ENCODE peak calls at places on chromosomes 11 and 22, in seven cellular contexts. One of them, this sample, is unnamed.

GRCh38 chr11:109401532-109401931 is 20.5 kb upstream of the C11orf87 start:
- DNase-seq in stimulated activated CD4-positive, alpha-beta T cell treated with anti-CD3 and anti-CD28 coated beads, Interleukin-2, amount 100 ng/mL, for 48 hours: no peak
- DNase-seq in substantia nigra: no peak
- DNase-seq in H7: no peak
- DNase-seq in brain microvascular endothelial cell: no peak
- DNase-seq in activated T-cell treated with anti-CD3 and anti-CD28 coated beads, Interleukin-2, amount 50 U/mL, for 24 hours: no peak
- DNase-seq in GM10248: no peak
- DNase-seq in this sample: no peak

GRCh38 chr11:21771097-21771496 is 421.8 kb upstream of the ANO5 start:
- DNase-seq in stimulated activated CD4-positive, alpha-beta T cell treated with anti-CD3 and anti-CD28 coated beads, Interleukin-2, amount 100 ng/mL, for 48 hours: no peak
- DNase-seq in substantia nigra: no peak
- DNase-seq in H7: no peak
- DNase-seq in brain microvascular endothelial cell: no peak
- DNase-seq in activated T-cell treated with anti-CD3 and anti-CD28 coated beads, Interleukin-2, amount 50 U/mL, for 24 hours: no peak
- DNase-seq in GM10248: no peak
- DNase-seq in this sample: no peak

GRCh38 chr11:35246725-35247124 is 107.8 kb downstream of the CD44 start:
- DNase-seq in stimulated activated CD4-positive, alpha-beta T cell treated with anti-CD3 and anti-CD28 coated beads, Interleukin-2, amount 100 ng/mL, for 48 hours: no peak
- DNase-seq in substantia nigra: no peak
- DNase-seq in H7: no peak
- DNase-seq in brain microvascular endothelial cell: no peak
- DNase-seq in activated T-cell treated with anti-CD3 and anti-CD28 coated beads, Interleukin-2, amount 50 U/mL, for 24 hours: no peak
- DNase-seq in GM10248: no peak
- DNase-seq in this sample: no peak

GRCh38 chr11:44855138-44855849 is 95.4 kb downstream of the TP53I11 start:
- DNase-seq in stimulated activated CD4-positive, alpha-beta T cell treated with anti-CD3 and anti-CD28 coated beads, Interleukin-2, amount 100 ng/mL, for 48 hours: peak
- DNase-seq in substantia nigra: no peak
- DNase-seq in H7: no peak
- DNase-seq in brain microvascular endothelial cell: no peak
- DNase-seq in activated T-cell treated with anti-CD3 and anti-CD28 coated beads, Interleukin-2, amount 50 U/mL, for 24 hours: no peak
- DNase-seq in GM10248: no peak
- DNase-seq in this sample: no peak

GRCh38 chr11:126340960-126341709 is 14.4 kb upstream of the ST3GAL4 start:
- DNase-seq in stimulated activated CD4-positive, alpha-beta T cell treated with anti-CD3 and anti-CD28 coated beads, Interleukin-2, amount 100 ng/mL, for 48 hours: no peak
- DNase-seq in substantia nigra: no peak
- DNase-seq in H7: no peak
- DNase-seq in brain microvascular endothelial cell: no peak
- DNase-seq in activated T-cell treated with anti-CD3 and anti-CD28 coated beads, Interleukin-2, amount 50 U/mL, for 24 hours: no peak
- DNase-seq in GM10248: no peak
- DNase-seq in this sample: no peak

GRCh38 chr22:30490399-30490798 is 15.1 kb downstream of the SEC14L4 start:
- DNase-seq in stimulated activated CD4-positive, alpha-beta T cell treated with anti-CD3 and anti-CD28 coated beads, Interleukin-2, amount 100 ng/mL, for 48 hours: no peak
- DNase-seq in substantia nigra: no peak
- DNase-seq in H7: peak
- DNase-seq in brain microvascular endothelial cell: no peak
- DNase-seq in activated T-cell treated with anti-CD3 and anti-CD28 coated beads, Interleukin-2, amount 50 U/mL, for 24 hours: no peak
- DNase-seq in GM10248: peak
- DNase-seq in this sample: no peak

GRCh38 chr22:48758021-48758561 is 1069.6 kb downstream of the BRD1 start:
- DNase-seq in stimulated activated CD4-positive, alpha-beta T cell treated with anti-CD3 and anti-CD28 coated beads, Interleukin-2, amount 100 ng/mL, for 48 hours: no peak
- DNase-seq in substantia nigra: no peak
- DNase-seq in H7: peak
- DNase-seq in brain microvascular endothelial cell: no peak
- DNase-seq in activated T-cell treated with anti-CD3 and anti-CD28 coated beads, Interleukin-2, amount 50 U/mL, for 24 hours: no peak
- DNase-seq in GM10248: no peak
- DNase-seq in this sample: no peak

GRCh38 chr11:123729602-123730001 is 11.9 kb downstream of the ZNF202 start:
- DNase-seq in stimulated activated CD4-positive, alpha-beta T cell treated with anti-CD3 and anti-CD28 coated beads, Interleukin-2, amount 100 ng/mL, for 48 hours: no peak
- DNase-seq in substantia nigra: no peak
- DNase-seq in H7: no peak
- DNase-seq in brain microvascular endothelial cell: no peak
- DNase-seq in activated T-cell treated with anti-CD3 and anti-CD28 coated beads, Interleukin-2, amount 50 U/mL, for 24 hours: no peak
- DNase-seq in GM10248: no peak
- DNase-seq in this sample: no peak

GRCh38 chr22:49855491-49855911 is 1.9 kb downstream of the ZBED4 start:
- DNase-seq in stimulated activated CD4-positive, alpha-beta T cell treated with anti-CD3 and anti-CD28 coated beads, Interleukin-2, amount 100 ng/mL, for 48 hours: no peak
- DNase-seq in substantia nigra: no peak
- DNase-seq in H7: peak
- DNase-seq in brain microvascular endothelial cell: no peak
- DNase-seq in activated T-cell treated with anti-CD3 and anti-CD28 coated beads, Interleukin-2, amount 50 U/mL, for 24 hours: no peak
- DNase-seq in GM10248: no peak
- DNase-seq in this sample: peak

GRCh38 chr11:112343368-112344039 is 82.8 kb upstream of the PLET1 start:
- DNase-seq in stimulated activated CD4-positive, alpha-beta T cell treated with anti-CD3 and anti-CD28 coated beads, Interleukin-2, amount 100 ng/mL, for 48 hours: no peak
- DNase-seq in substantia nigra: no peak
- DNase-seq in H7: no peak
- DNase-seq in brain microvascular endothelial cell: peak
- DNase-seq in activated T-cell treated with anti-CD3 and anti-CD28 coated beads, Interleukin-2, amount 50 U/mL, for 24 hours: no peak
- DNase-seq in GM10248: no peak
- DNase-seq in this sample: no peak

GRCh38 chr11:133029096-133029495 is 503.2 kb downstream of the OPCML start:
- DNase-seq in stimulated activated CD4-positive, alpha-beta T cell treated with anti-CD3 and anti-CD28 coated beads, Interleukin-2, amount 100 ng/mL, for 48 hours: no peak
- DNase-seq in substantia nigra: no peak
- DNase-seq in H7: no peak
- DNase-seq in brain microvascular endothelial cell: no peak
- DNase-seq in activated T-cell treated with anti-CD3 and anti-CD28 coated beads, Interleukin-2, amount 50 U/mL, for 24 hours: no peak
- DNase-seq in GM10248: no peak
- DNase-seq in this sample: no peak

GRCh38 chr11:101127699-101128570 is 1.7 kb downstream of the PGR start:
- DNase-seq in stimulated activated CD4-positive, alpha-beta T cell treated with anti-CD3 and anti-CD28 coated beads, Interleukin-2, amount 100 ng/mL, for 48 hours: no peak
- DNase-seq in substantia nigra: no peak
- DNase-seq in H7: peak
- DNase-seq in brain microvascular endothelial cell: no peak
- DNase-seq in activated T-cell treated with anti-CD3 and anti-CD28 coated beads, Interleukin-2, amount 50 U/mL, for 24 hours: peak
- DNase-seq in GM10248: peak
- DNase-seq in this sample: no peak

GRCh38 chr11:92939305-92939704 is 30.1 kb upstream of the MTNR1B start:
- DNase-seq in stimulated activated CD4-positive, alpha-beta T cell treated with anti-CD3 and anti-CD28 coated beads, Interleukin-2, amount 100 ng/mL, for 48 hours: no peak
- DNase-seq in substantia nigra: no peak
- DNase-seq in H7: no peak
- DNase-seq in brain microvascular endothelial cell: no peak
- DNase-seq in activated T-cell treated with anti-CD3 and anti-CD28 coated beads, Interleukin-2, amount 50 U/mL, for 24 hours: no peak
- DNase-seq in GM10248: no peak
- DNase-seq in this sample: no peak

GRCh38 chr11:73866095-73866579 is 10.5 kb downstream of the COA4 start:
- DNase-seq in stimulated activated CD4-positive, alpha-beta T cell treated with anti-CD3 and anti-CD28 coated beads, Interleukin-2, amount 100 ng/mL, for 48 hours: no peak
- DNase-seq in substantia nigra: no peak
- DNase-seq in H7: no peak
- DNase-seq in brain microvascular endothelial cell: no peak
- DNase-seq in activated T-cell treated with anti-CD3 and anti-CD28 coated beads, Interleukin-2, amount 50 U/mL, for 24 hours: no peak
- DNase-seq in GM10248: no peak
- DNase-seq in this sample: no peak

GRCh38 chr11:134228625-134229024 is 4.2 kb downstream of the VPS26B start:
- DNase-seq in stimulated activated CD4-positive, alpha-beta T cell treated with anti-CD3 and anti-CD28 coated beads, Interleukin-2, amount 100 ng/mL, for 48 hours: peak
- DNase-seq in substantia nigra: no peak
- DNase-seq in H7: no peak
- DNase-seq in brain microvascular endothelial cell: no peak
- DNase-seq in activated T-cell treated with anti-CD3 and anti-CD28 coated beads, Interleukin-2, amount 50 U/mL, for 24 hours: no peak
- DNase-seq in GM10248: peak
- DNase-seq in this sample: peak

GRCh38 chr22:43236401-43237166 is 49.6 kb upstream of the TTLL12 start:
- DNase-seq in stimulated activated CD4-positive, alpha-beta T cell treated with anti-CD3 and anti-CD28 coated beads, Interleukin-2, amount 100 ng/mL, for 48 hours: no peak
- DNase-seq in substantia nigra: no peak
- DNase-seq in H7: peak
- DNase-seq in brain microvascular endothelial cell: no peak
- DNase-seq in activated T-cell treated with anti-CD3 and anti-CD28 coated beads, Interleukin-2, amount 50 U/mL, for 24 hours: no peak
- DNase-seq in GM10248: no peak
- DNase-seq in this sample: no peak

GRCh38 chr11:65789230-65790103 is 2.6 kb downstream of the OVOL1 start:
- DNase-seq in stimulated activated CD4-positive, alpha-beta T cell treated with anti-CD3 and anti-CD28 coated beads, Interleukin-2, amount 100 ng/mL, for 48 hours: no peak
- DNase-seq in substantia nigra: no peak
- DNase-seq in H7: peak
- DNase-seq in brain microvascular endothelial cell: no peak
- DNase-seq in activated T-cell treated with anti-CD3 and anti-CD28 coated beads, Interleukin-2, amount 50 U/mL, for 24 hours: no peak
- DNase-seq in GM10248: no peak
- DNase-seq in this sample: no peak

GRCh38 chr11:56273854-56274253 is at the start of gene OR5T1:
- DNase-seq in stimulated activated CD4-positive, alpha-beta T cell treated with anti-CD3 and anti-CD28 coated beads, Interleukin-2, amount 100 ng/mL, for 48 hours: no peak
- DNase-seq in substantia nigra: no peak
- DNase-seq in H7: no peak
- DNase-seq in brain microvascular endothelial cell: no peak
- DNase-seq in activated T-cell treated with anti-CD3 and anti-CD28 coated beads, Interleukin-2, amount 50 U/mL, for 24 hours: no peak
- DNase-seq in GM10248: no peak
- DNase-seq in this sample: no peak

GRCh38 chr11:643366-643765 is 6.3 kb downstream of the DRD4 start:
- DNase-seq in stimulated activated CD4-positive, alpha-beta T cell treated with anti-CD3 and anti-CD28 coated beads, Interleukin-2, amount 100 ng/mL, for 48 hours: no peak
- DNase-seq in substantia nigra: no peak
- DNase-seq in H7: peak
- DNase-seq in brain microvascular endothelial cell: no peak
- DNase-seq in activated T-cell treated with anti-CD3 and anti-CD28 coated beads, Interleukin-2, amount 50 U/mL, for 24 hours: no peak
- DNase-seq in GM10248: no peak
- DNase-seq in this sample: no peak

GRCh38 chr22:19876314-19876940 is 21.8 kb upstream of the GNB1L start:
- DNase-seq in stimulated activated CD4-positive, alpha-beta T cell treated with anti-CD3 and anti-CD28 coated beads, Interleukin-2, amount 100 ng/mL, for 48 hours: no peak
- DNase-seq in substantia nigra: no peak
- DNase-seq in H7: peak
- DNase-seq in brain microvascular endothelial cell: no peak
- DNase-seq in activated T-cell treated with anti-CD3 and anti-CD28 coated beads, Interleukin-2, amount 50 U/mL, for 24 hours: peak
- DNase-seq in GM10248: no peak
- DNase-seq in this sample: no peak

GRCh38 chr22:43313497-43314474 is 29.4 kb downstream of the SCUBE1 start:
- DNase-seq in stimulated activated CD4-positive, alpha-beta T cell treated with anti-CD3 and anti-CD28 coated beads, Interleukin-2, amount 100 ng/mL, for 48 hours: no peak
- DNase-seq in substantia nigra: no peak
- DNase-seq in H7: no peak
- DNase-seq in brain microvascular endothelial cell: no peak
- DNase-seq in activated T-cell treated with anti-CD3 and anti-CD28 coated beads, Interleukin-2, amount 50 U/mL, for 24 hours: no peak
- DNase-seq in GM10248: no peak
- DNase-seq in this sample: no peak

GRCh38 chr11:131767421-131767820 is 397.0 kb downstream of the NTM start:
- DNase-seq in stimulated activated CD4-positive, alpha-beta T cell treated with anti-CD3 and anti-CD28 coated beads, Interleukin-2, amount 100 ng/mL, for 48 hours: no peak
- DNase-seq in substantia nigra: no peak
- DNase-seq in H7: no peak
- DNase-seq in brain microvascular endothelial cell: peak
- DNase-seq in activated T-cell treated with anti-CD3 and anti-CD28 coated beads, Interleukin-2, amount 50 U/mL, for 24 hours: no peak
- DNase-seq in GM10248: no peak
- DNase-seq in this sample: no peak

GRCh38 chr22:20079745-20080444 is at the start of gene DGCR8:
- DNase-seq in stimulated activated CD4-positive, alpha-beta T cell treated with anti-CD3 and anti-CD28 coated beads, Interleukin-2, amount 100 ng/mL, for 48 hours: peak
- DNase-seq in substantia nigra: peak
- DNase-seq in H7: peak
- DNase-seq in brain microvascular endothelial cell: peak
- DNase-seq in activated T-cell treated with anti-CD3 and anti-CD28 coated beads, Interleukin-2, amount 50 U/mL, for 24 hours: peak
- DNase-seq in GM10248: peak
- DNase-seq in this sample: peak

GRCh38 chr11:41099654-41100053 is 359.8 kb downstream of the LRRC4C start:
- DNase-seq in stimulated activated CD4-positive, alpha-beta T cell treated with anti-CD3 and anti-CD28 coated beads, Interleukin-2, amount 100 ng/mL, for 48 hours: no peak
- DNase-seq in substantia nigra: no peak
- DNase-seq in H7: no peak
- DNase-seq in brain microvascular endothelial cell: no peak
- DNase-seq in activated T-cell treated with anti-CD3 and anti-CD28 coated beads, Interleukin-2, amount 50 U/mL, for 24 hours: no peak
- DNase-seq in GM10248: no peak
- DNase-seq in this sample: no peak

GRCh38 chr11:128208329-128209220 is 378.8 kb downstream of the ETS1 start:
- DNase-seq in stimulated activated CD4-positive, alpha-beta T cell treated with anti-CD3 and anti-CD28 coated beads, Interleukin-2, amount 100 ng/mL, for 48 hours: no peak
- DNase-seq in substantia nigra: no peak
- DNase-seq in H7: no peak
- DNase-seq in brain microvascular endothelial cell: peak
- DNase-seq in activated T-cell treated with anti-CD3 and anti-CD28 coated beads, Interleukin-2, amount 50 U/mL, for 24 hours: no peak
- DNase-seq in GM10248: no peak
- DNase-seq in this sample: no peak

GRCh38 chr22:46592390-46592872 is 27.8 kb upstream of the GRAMD4 start:
- DNase-seq in stimulated activated CD4-positive, alpha-beta T cell treated with anti-CD3 and anti-CD28 coated beads, Interleukin-2, amount 100 ng/mL, for 48 hours: peak
- DNase-seq in substantia nigra: no peak
- DNase-seq in H7: no peak
- DNase-seq in brain microvascular endothelial cell: peak
- DNase-seq in activated T-cell treated with anti-CD3 and anti-CD28 coated beads, Interleukin-2, amount 50 U/mL, for 24 hours: peak
- DNase-seq in GM10248: peak
- DNase-seq in this sample: peak

GRCh38 chr11:95675585-95675984 is 114.0 kb downstream of the FAM76B start:
- DNase-seq in stimulated activated CD4-positive, alpha-beta T cell treated with anti-CD3 and anti-CD28 coated beads, Interleukin-2, amount 100 ng/mL, for 48 hours: no peak
- DNase-seq in substantia nigra: no peak
- DNase-seq in H7: no peak
- DNase-seq in brain microvascular endothelial cell: no peak
- DNase-seq in activated T-cell treated with anti-CD3 and anti-CD28 coated beads, Interleukin-2, amount 50 U/mL, for 24 hours: no peak
- DNase-seq in GM10248: no peak
- DNase-seq in this sample: no peak

This sample was measured in AML-193.